ENCODE peak calls at places on chromosome 5, in five cellular contexts. One of them, this sample, is unnamed.

GRCh38 chr5:76162335-76162734 is 79.2 kb downstream of the SV2C start:
- DNase-seq in testis: no peak
- DNase-seq in body of pancreas: no peak
- DNase-seq in neural progenitor cell: no peak
- DNase-seq in BJ: no peak
- DNase-seq in this sample: no peak

GRCh38 chr5:40879163-40879942 is 29.9 kb upstream of the C7 start:
- DNase-seq in neural progenitor cell: no peak
- DNase-seq in body of pancreas: no peak
- DNase-seq in testis: no peak
- DNase-seq in BJ: peak; percentile 3
- DNase-seq in this sample: no peak

GRCh38 chr5:122262107-122262506 is 49.9 kb upstream of the SNCAIP start:
- DNase-seq in BJ: no peak
- DNase-seq in testis: no peak
- DNase-seq in body of pancreas: no peak
- DNase-seq in neural progenitor cell: no peak
- DNase-seq in this sample: no peak

GRCh38 chr5:67299317-67299716 is 102.7 kb upstream of the CD180 start:
- DNase-seq in BJ: no peak
- DNase-seq in neural progenitor cell: no peak
- DNase-seq in body of pancreas: no peak
- DNase-seq in testis: no peak
- DNase-seq in this sample: no peak

GRCh38 chr5:170448221-170448620 is 55.6 kb upstream of the KCNIP1 start:
- DNase-seq in neural progenitor cell: no peak
- DNase-seq in testis: no peak
- DNase-seq in BJ: no peak
- DNase-seq in body of pancreas: no peak
- DNase-seq in this sample: no peak

GRCh38 chr5:5314626-5315025 is 107.9 kb upstream of the ICE1 start:
- DNase-seq in neural progenitor cell: no peak
- DNase-seq in testis: no peak
- DNase-seq in BJ: no peak
- DNase-seq in body of pancreas: no peak
- DNase-seq in this sample: no peak

GRCh38 chr5:150567031-150567680 is 59.2 kb downstream of the NDST1 start:
- DNase-seq in testis: no peak
- DNase-seq in neural progenitor cell: no peak
- DNase-seq in BJ: peak; percentile 75
- DNase-seq in body of pancreas: no peak
- DNase-seq in this sample: no peak

GRCh38 chr5:57262533-57262932 is 88.7 kb downstream of the GPBP1 start:
- DNase-seq in body of pancreas: no peak
- DNase-seq in testis: no peak
- DNase-seq in BJ: no peak
- DNase-seq in neural progenitor cell: no peak
- DNase-seq in this sample: no peak

GRCh38 chr5:35339616-35340100 is 109.4 kb upstream of the PRLR start:
- DNase-seq in testis: no peak
- DNase-seq in neural progenitor cell: no peak
- DNase-seq in BJ: no peak
- DNase-seq in body of pancreas: no peak
- DNase-seq in this sample: no peak

GRCh38 chr5:62001640-62002039 is 304.4 kb upstream of the KIF2A start:
- DNase-seq in neural progenitor cell: no peak
- DNase-seq in testis: no peak
- DNase-seq in body of pancreas: no peak
- DNase-seq in BJ: no peak
- DNase-seq in this sample: no peak

GRCh38 chr5:179470191-179470590 is 80.2 kb upstream of the RUFY1 start:
- DNase-seq in BJ: no peak
- DNase-seq in body of pancreas: no peak
- DNase-seq in neural progenitor cell: no peak
- DNase-seq in testis: no peak
- DNase-seq in this sample: no peak

GRCh38 chr5:171850354-171850947 is 64.8 kb downstream of the SMIM23 start:
- DNase-seq in testis: no peak
- DNase-seq in body of pancreas: no peak
- DNase-seq in BJ: no peak
- DNase-seq in neural progenitor cell: peak; percentile 85
- DNase-seq in this sample: no peak

GRCh38 chr5:75053286-75054109 is 1.1 kb upstream of the GCNT4 start:
- DNase-seq in BJ: no peak
- DNase-seq in neural progenitor cell: peak; percentile 80
- DNase-seq in testis: peak; percentile 70
- DNase-seq in body of pancreas: peak; percentile 74
- DNase-seq in this sample: no peak

GRCh38 chr5:136501133-136501532 is 135.8 kb upstream of the TRPC7 start:
- DNase-seq in neural progenitor cell: no peak
- DNase-seq in testis: no peak
- DNase-seq in BJ: no peak
- DNase-seq in body of pancreas: no peak
- DNase-seq in this sample: no peak

GRCh38 chr5:93348231-93348630 is 232.8 kb downstream of the NR2F1-AS1 start:
- DNase-seq in body of pancreas: no peak
- DNase-seq in BJ: no peak
- DNase-seq in testis: no peak
- DNase-seq in neural progenitor cell: no peak
- DNase-seq in this sample: no peak

GRCh38 chr5:135208555-135209494 is 174.8 kb upstream of the PITX1 start:
- DNase-seq in neural progenitor cell: no peak
- DNase-seq in BJ: peak; percentile 74
- DNase-seq in body of pancreas: no peak
- DNase-seq in testis: no peak
- DNase-seq in this sample: peak; percentile 36

GRCh38 chr5:133806847-133807246 is 161.6 kb downstream of the C5orf15 start:
- DNase-seq in neural progenitor cell: no peak
- DNase-seq in testis: no peak
- DNase-seq in BJ: no peak
- DNase-seq in body of pancreas: no peak
- DNase-seq in this sample: no peak

GRCh38 chr5:133797167-133797566 is 171.3 kb downstream of the C5orf15 start:
- DNase-seq in BJ: no peak
- DNase-seq in neural progenitor cell: no peak
- DNase-seq in body of pancreas: no peak
- DNase-seq in testis: no peak
- DNase-seq in this sample: no peak

GRCh38 chr5:133801431-133801830 is 167.0 kb downstream of the C5orf15 start:
- DNase-seq in testis: no peak
- DNase-seq in body of pancreas: no peak
- DNase-seq in BJ: no peak
- DNase-seq in neural progenitor cell: no peak
- DNase-seq in this sample: no peak

GRCh38 chr5:133799556-133799955 is 168.9 kb downstream of the C5orf15 start:
- DNase-seq in neural progenitor cell: no peak
- DNase-seq in testis: no peak
- DNase-seq in BJ: no peak
- DNase-seq in body of pancreas: no peak
- DNase-seq in this sample: no peak

GRCh38 chr5:133801955-133802751 is 166.3 kb downstream of the C5orf15 start:
- DNase-seq in BJ: no peak
- DNase-seq in neural progenitor cell: no peak
- DNase-seq in body of pancreas: peak; percentile 22
- DNase-seq in testis: no peak
- DNase-seq in this sample: peak; percentile 19
- H3K27me3 ChIP-seq in BJ: no peaks in the 10 kb centered on the region
- H3K27me3 ChIP-seq in neural progenitor cell: no peaks in the 10 kb centered on the region
- H3K27me3 ChIP-seq in body of pancreas: no peaks in the 10 kb centered on the region
- H3K27me3 ChIP-seq in testis: no peaks in the 10 kb centered on the region
- H3K27me3 ChIP-seq in this sample: no peaks in the 10 kb centered on the region

DNA sequence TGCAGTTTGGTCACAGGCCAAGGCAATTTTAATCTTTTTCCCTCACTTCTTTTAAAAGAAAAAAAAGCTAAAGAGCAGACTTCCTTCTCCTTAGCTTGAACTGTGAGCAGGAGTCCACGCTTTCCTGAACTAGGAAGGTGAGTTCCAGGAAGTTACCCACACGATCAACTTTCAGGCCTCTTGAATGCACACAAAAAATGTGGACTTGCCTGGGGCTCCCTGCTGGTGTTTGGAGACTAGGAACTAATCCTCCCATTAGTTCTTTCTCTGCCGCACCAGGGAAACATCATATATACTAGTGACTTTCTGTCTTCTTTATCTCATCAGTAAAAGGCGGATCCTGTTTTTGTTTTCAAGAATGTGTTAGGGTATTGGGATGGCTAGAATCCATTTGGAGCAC is 240.0 kb downstream of the GOLPH3 start:
- DNase-seq in testis: no peak
- DNase-seq in body of pancreas: no peak
- DNase-seq in neural progenitor cell: peak; percentile 86
- DNase-seq in BJ: no peak
- DNase-seq in this sample: no peak
- H3K27me3 ChIP-seq in testis: no peaks in the 10 kb centered on the region
- H3K27me3 ChIP-seq in body of pancreas: no peaks in the 10 kb centered on the region
- H3K27me3 ChIP-seq in neural progenitor cell: no peaks in the 10 kb centered on the region
- H3K27me3 ChIP-seq in BJ: peaks cover 4% of the 10 kb centered on the region
- H3K27me3 ChIP-seq in this sample: no peaks in the 10 kb centered on the region

DNA sequence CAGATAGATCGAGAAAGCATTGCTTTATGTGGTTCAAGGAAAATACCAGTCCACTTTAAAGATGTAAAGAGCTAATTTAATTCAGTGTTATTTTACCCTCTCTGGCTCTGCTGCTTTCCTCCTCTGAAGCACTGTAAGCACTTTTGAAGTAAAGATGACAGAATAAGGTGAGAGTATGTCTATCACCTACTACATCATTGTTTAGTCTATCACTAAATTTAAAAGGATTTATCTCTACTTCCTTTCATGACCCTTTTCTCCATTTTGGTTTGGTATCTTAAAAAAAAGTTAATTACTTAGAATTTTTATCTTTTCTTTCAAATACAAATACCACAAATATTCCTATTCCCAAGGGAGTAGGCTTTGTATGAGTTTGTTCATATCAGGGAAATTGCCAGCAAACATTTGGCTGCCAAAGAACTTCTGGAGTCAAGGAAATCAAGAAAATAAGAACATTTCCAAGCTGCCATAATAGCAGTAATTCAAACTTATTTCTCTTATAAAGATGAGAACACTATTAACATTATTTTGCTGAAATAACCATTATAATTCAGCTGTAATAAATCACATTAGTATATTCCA is 77.8 kb downstream of the SLC38A9 start:
- DNase-seq in BJ: no peak
- DNase-seq in neural progenitor cell: no peak
- DNase-seq in body of pancreas: no peak
- DNase-seq in testis: peak; percentile 54
- DNase-seq in this sample: no peak
- H3K27me3 ChIP-seq in BJ: no peaks in the 10 kb centered on the region
- H3K27me3 ChIP-seq in neural progenitor cell: no peaks in the 10 kb centered on the region
- H3K27me3 ChIP-seq in body of pancreas: no peaks in the 10 kb centered on the region
- H3K27me3 ChIP-seq in testis: no peaks in the 10 kb centered on the region
- H3K27me3 ChIP-seq in this sample: no peaks in the 10 kb centered on the region

DNA sequence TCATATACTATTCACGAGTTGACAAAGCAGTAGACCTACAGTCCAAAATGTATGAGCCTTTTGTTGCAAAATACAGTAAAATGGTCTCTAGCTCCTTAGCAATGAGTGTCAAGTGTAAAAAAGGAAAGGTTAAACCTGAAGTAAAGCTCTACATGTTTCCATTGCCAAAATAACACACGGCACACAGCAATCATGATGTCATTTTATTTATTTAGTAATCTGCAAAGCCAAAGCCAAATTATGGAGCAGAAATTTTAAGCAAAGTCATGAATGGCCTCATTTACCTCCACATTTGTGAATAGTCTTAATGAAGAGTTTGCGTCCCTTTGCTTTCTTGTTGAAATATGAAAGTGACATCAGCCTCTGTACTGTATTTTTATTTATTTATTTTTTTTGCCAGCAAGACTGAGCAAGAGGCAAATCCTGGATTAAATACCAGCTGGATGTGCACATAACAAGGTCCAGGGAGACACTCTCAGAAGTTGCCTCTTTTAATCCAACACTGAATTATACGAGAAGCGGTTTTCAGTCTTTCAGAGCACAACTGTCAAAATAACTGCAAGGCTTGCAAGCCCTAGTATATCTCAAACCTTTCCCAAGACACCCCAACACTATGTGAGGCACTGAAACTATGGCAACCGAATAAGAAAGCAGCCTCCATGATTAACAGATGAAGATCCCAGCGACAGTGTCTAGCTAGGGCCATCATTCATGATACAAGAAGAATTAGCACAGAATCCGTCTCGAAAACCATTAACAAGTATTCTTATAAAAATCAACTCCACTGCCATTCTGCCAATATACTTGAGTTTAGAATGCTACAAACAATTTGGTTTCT is 9.6 kb downstream of the SEMA6A start:
- DNase-seq in body of pancreas: no peak
- DNase-seq in neural progenitor cell: no peak
- DNase-seq in testis: no peak
- DNase-seq in BJ: no peak
- DNase-seq in this sample: no peak
- H3K27me3 ChIP-seq in body of pancreas: no peaks in the 10 kb centered on the region
- H3K27me3 ChIP-seq in neural progenitor cell: no peaks in the 10 kb centered on the region
- H3K27me3 ChIP-seq in testis: no peaks in the 10 kb centered on the region
- H3K27me3 ChIP-seq in BJ: peaks cover 1% of the 10 kb centered on the region
- H3K27me3 ChIP-seq in this sample: no peaks in the 10 kb centered on the region

DNA sequence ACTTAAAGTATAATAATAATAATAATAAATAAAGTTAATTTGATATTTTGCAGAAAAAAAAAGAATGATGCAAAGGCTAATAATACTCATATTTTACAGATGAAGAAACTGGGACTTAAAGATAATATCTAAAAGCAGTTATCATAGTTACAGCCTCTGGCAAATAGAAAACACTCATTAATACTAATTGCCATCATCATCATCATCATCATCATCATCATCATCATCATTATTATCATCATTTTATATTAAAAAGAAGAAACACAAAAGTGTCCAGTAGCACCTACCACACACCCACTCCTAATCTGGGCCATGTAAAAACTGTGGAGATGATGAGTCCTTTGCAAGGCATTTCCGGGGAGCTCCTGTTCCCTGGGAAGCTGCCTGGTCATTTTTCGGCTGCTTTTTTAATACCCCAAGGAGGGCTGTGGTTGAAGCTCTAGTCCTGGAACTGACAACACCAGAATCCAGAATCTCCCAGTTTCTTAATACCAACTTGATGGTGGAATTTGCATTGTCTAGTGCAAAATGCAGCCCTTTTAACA is 70.8 kb downstream of the HTR4 start:
- DNase-seq in body of pancreas: no peak
- DNase-seq in BJ: no peak
- DNase-seq in testis: no peak
- DNase-seq in neural progenitor cell: no peak
- DNase-seq in this sample: no peak
- H3K27me3 ChIP-seq in body of pancreas: no peaks in the 10 kb centered on the region
- H3K27me3 ChIP-seq in BJ: no peaks in the 10 kb centered on the region
- H3K27me3 ChIP-seq in testis: no peaks in the 10 kb centered on the region
- H3K27me3 ChIP-seq in neural progenitor cell: no peaks in the 10 kb centered on the region
- H3K27me3 ChIP-seq in this sample: no peaks in the 10 kb centered on the region

This sample was measured in thoracic aorta.